ENCODE peak calls at places on chromosomes 7 and 10, in five cellular contexts. E, T, O, B and P are unnamed samples.

GRCh38 chr7:105841866-105842265 is 34.5 kb downstream of the ATXN7L1 start:
- DNase-seq in T (no peak), E (no peak), O (no peak), B (no peak), P (no peak)

GRCh38 chr7:49767719-49768118 is 5.7 kb upstream of the VWC2 start:
- DNase-seq in E (no peak), O (no peak), T (no peak), B (no peak), P (no peak)

GRCh38 chr10:12481956-12482355 is 132.6 kb downstream of the CAMK1D start:
- DNase-seq in B (no peak), T (no peak), E (no peak), O (no peak), P (no peak)

GRCh38 chr10:1240341-1240775 is 184.2 kb downstream of the WDR37 start:
- DNase-seq in T (no peak), B (no peak), E (no peak), O (no peak), P (peak; percentile 68)

GRCh38 chr10:103584216-103585010 is 90.9 kb downstream of the NEURL1 start:
- DNase-seq in T (peak; percentile 54), O (no peak), B (peak; percentile 72), E (no peak), P (no peak)

GRCh38 chr10:16761300-16761699 is 55.9 kb downstream of the RSU1 start:
- DNase-seq in O (no peak), B (no peak), E (no peak), T (no peak), P (no peak)

GRCh38 chr10:103481974-103482531 is 3.0 kb upstream of the CALHM3 start:
- DNase-seq in E (no peak), B (peak; percentile 78), O (no peak), T (no peak), P (peak; percentile 35)

GRCh38 chr7:155542276-155542675 is 4.1 kb downstream of the CNPY1 start:
- DNase-seq in E (no peak), O (no peak), T (no peak), B (no peak), P (no peak)

GRCh38 chr7:141480953-141481352 is 70.3 kb upstream of the AGK start:
- DNase-seq in O (no peak), T (no peak), B (no peak), E (no peak), P (no peak)

GRCh38 chr7:38796636-38797501 is 112.1 kb downstream of the VPS41 start:
- DNase-seq in E (no peak), O (no peak), T (peak; percentile 66), B (peak; percentile 13), P (peak; percentile 67)

GRCh38 chr7:138667535-138667934 is 33.6 kb downstream of the SVOPL start:
- DNase-seq in T (no peak), O (no peak), B (no peak), E (no peak), P (no peak)

GRCh38 chr10:122930140-122930539 is 19.7 kb downstream of the FAM24A start:
- DNase-seq in O (no peak), T (no peak), E (no peak), B (no peak), P (no peak)

GRCh38 chr10:44395902-44396670 is 11.2 kb upstream of the CXCL12 start:
- DNase-seq in B (no peak), O (no peak), T (no peak), E (peak; percentile 24), P (no peak)

GRCh38 chr7:36280840-36281812 is 108.5 kb upstream of the ANLN start:
- DNase-seq in E (peak; percentile 90), B (peak; percentile 42), O (peak; percentile 80), T (no peak), P (peak; percentile 96)

GRCh38 chr7:52944916-52945315 is 90.5 kb upstream of the POM121L12 start:
- DNase-seq in O (no peak), E (no peak), B (no peak), T (no peak), P (no peak)

GRCh38 chr7:66921918-66922486 is 977 bp downstream of the TMEM248 start:
- DNase-seq in E (no peak), T (peak; percentile 23), O (no peak), B (peak; percentile 46), P (peak; percentile 23)

GRCh38 chr7:80760292-80760691 is 121.8 kb downstream of the CD36 start:
- DNase-seq in T (no peak), B (no peak), O (no peak), E (no peak), P (no peak)

GRCh38 chr10:6689036-6689435 is 109.0 kb upstream of the PRKCQ start:
- DNase-seq in B (no peak), E (no peak), O (no peak), T (no peak), P (peak; percentile 25)

GRCh38 chr7:150406565-150407421 is 27.7 kb downstream of the ZNF775 start:
- DNase-seq in O (no peak), E (peak; percentile 75), B (peak; percentile 57), T (peak; percentile 47), P (peak; percentile 40)